ENCODE peak calls at places on chromosomes 13 and 19, in six cellular contexts. One of them, this sample, is unnamed.

GRCh38 chr19:3024870-3025515 is 4.1 kb downstream of the TLE2 start:
- DNase-seq in kidney: no peak
- DNase-seq in endodermal cell: peak
- DNase-seq in C1 segment of cervical spinal cord: no peak
- DNase-seq in mesendoderm: peak
- DNase-seq in stimulated activated CD4-positive, alpha-beta T cell treated with anti-CD3 and anti-CD28 coated beads, Interleukin-1b, Interleukin-23, amount 100 ng/mL, for 1 hour: no peak
- DNase-seq in this sample: no peak

GRCh38 chr19:9565900-9566705 is 18.2 kb downstream of the ZNF121 start:
- DNase-seq in kidney: no peak
- DNase-seq in mesendoderm: peak
- DNase-seq in stimulated activated CD4-positive, alpha-beta T cell treated with anti-CD3 and anti-CD28 coated beads, Interleukin-1b, Interleukin-23, amount 100 ng/mL, for 1 hour: no peak
- DNase-seq in endodermal cell: no peak
- DNase-seq in C1 segment of cervical spinal cord: no peak
- DNase-seq in this sample: no peak

GRCh38 chr19:35224681-35225604 is 3.6 kb downstream of the FAM187B start:
- DNase-seq in endodermal cell: peak
- DNase-seq in C1 segment of cervical spinal cord: no peak
- DNase-seq in mesendoderm: no peak
- DNase-seq in stimulated activated CD4-positive, alpha-beta T cell treated with anti-CD3 and anti-CD28 coated beads, Interleukin-1b, Interleukin-23, amount 100 ng/mL, for 1 hour: no peak
- DNase-seq in kidney: no peak
- DNase-seq in this sample: no peak

GRCh38 chr13:113835461-113836274 is 28.2 kb downstream of the GAS6 start:
- DNase-seq in C1 segment of cervical spinal cord: no peak
- DNase-seq in mesendoderm: peak
- DNase-seq in kidney: peak
- DNase-seq in endodermal cell: no peak
- DNase-seq in stimulated activated CD4-positive, alpha-beta T cell treated with anti-CD3 and anti-CD28 coated beads, Interleukin-1b, Interleukin-23, amount 100 ng/mL, for 1 hour: no peak
- DNase-seq in this sample: no peak

GRCh38 chr19:47499371-47499770 is 15.4 kb upstream of the KPTN start:
- DNase-seq in stimulated activated CD4-positive, alpha-beta T cell treated with anti-CD3 and anti-CD28 coated beads, Interleukin-1b, Interleukin-23, amount 100 ng/mL, for 1 hour: no peak
- DNase-seq in endodermal cell: no peak
- DNase-seq in C1 segment of cervical spinal cord: no peak
- DNase-seq in mesendoderm: no peak
- DNase-seq in kidney: no peak
- DNase-seq in this sample: no peak

GRCh38 chr19:47228937-47229673 is 1.9 kb downstream of the BBC3 start:
- DNase-seq in stimulated activated CD4-positive, alpha-beta T cell treated with anti-CD3 and anti-CD28 coated beads, Interleukin-1b, Interleukin-23, amount 100 ng/mL, for 1 hour: no peak
- DNase-seq in endodermal cell: peak
- DNase-seq in mesendoderm: peak
- DNase-seq in kidney: no peak
- DNase-seq in C1 segment of cervical spinal cord: no peak
- DNase-seq in this sample: no peak

GRCh38 chr19:32580901-32581703 is at the start of gene PDCD5:
- DNase-seq in stimulated activated CD4-positive, alpha-beta T cell treated with anti-CD3 and anti-CD28 coated beads, Interleukin-1b, Interleukin-23, amount 100 ng/mL, for 1 hour: peak
- DNase-seq in kidney: peak
- DNase-seq in endodermal cell: peak
- DNase-seq in C1 segment of cervical spinal cord: peak
- DNase-seq in mesendoderm: peak
- DNase-seq in this sample: peak

GRCh38 chr13:62293081-62293480 is 877.4 kb upstream of the PCDH20 start:
- DNase-seq in mesendoderm: no peak
- DNase-seq in stimulated activated CD4-positive, alpha-beta T cell treated with anti-CD3 and anti-CD28 coated beads, Interleukin-1b, Interleukin-23, amount 100 ng/mL, for 1 hour: no peak
- DNase-seq in endodermal cell: no peak
- DNase-seq in kidney: no peak
- DNase-seq in C1 segment of cervical spinal cord: no peak
- DNase-seq in this sample: no peak

GRCh38 chr13:104014803-104015645 is 948.8 kb upstream of the SLC10A2 start:
- DNase-seq in stimulated activated CD4-positive, alpha-beta T cell treated with anti-CD3 and anti-CD28 coated beads, Interleukin-1b, Interleukin-23, amount 100 ng/mL, for 1 hour: no peak
- DNase-seq in mesendoderm: no peak
- DNase-seq in kidney: no peak
- DNase-seq in C1 segment of cervical spinal cord: no peak
- DNase-seq in endodermal cell: no peak
- DNase-seq in this sample: no peak

GRCh38 chr13:109715902-109716301 is 70.5 kb downstream of the IRS2 start:
- DNase-seq in C1 segment of cervical spinal cord: no peak
- DNase-seq in endodermal cell: no peak
- DNase-seq in stimulated activated CD4-positive, alpha-beta T cell treated with anti-CD3 and anti-CD28 coated beads, Interleukin-1b, Interleukin-23, amount 100 ng/mL, for 1 hour: no peak
- DNase-seq in kidney: no peak
- DNase-seq in mesendoderm: peak
- DNase-seq in this sample: no peak

GRCh38 chr13:50589651-50590054 is 253.8 kb downstream of the DLEU7 start:
- DNase-seq in mesendoderm: no peak
- DNase-seq in endodermal cell: no peak
- DNase-seq in stimulated activated CD4-positive, alpha-beta T cell treated with anti-CD3 and anti-CD28 coated beads, Interleukin-1b, Interleukin-23, amount 100 ng/mL, for 1 hour: no peak
- DNase-seq in C1 segment of cervical spinal cord: no peak
- DNase-seq in kidney: no peak
- DNase-seq in this sample: no peak

GRCh38 chr13:41608111-41608510 is 150.8 kb downstream of the RGCC start:
- DNase-seq in endodermal cell: no peak
- DNase-seq in kidney: no peak
- DNase-seq in C1 segment of cervical spinal cord: no peak
- DNase-seq in stimulated activated CD4-positive, alpha-beta T cell treated with anti-CD3 and anti-CD28 coated beads, Interleukin-1b, Interleukin-23, amount 100 ng/mL, for 1 hour: no peak
- DNase-seq in mesendoderm: no peak
- DNase-seq in this sample: no peak

GRCh38 chr19:54172764-54173699 is at the start of gene TMC4:
- DNase-seq in mesendoderm: peak
- DNase-seq in stimulated activated CD4-positive, alpha-beta T cell treated with anti-CD3 and anti-CD28 coated beads, Interleukin-1b, Interleukin-23, amount 100 ng/mL, for 1 hour: no peak
- DNase-seq in kidney: peak
- DNase-seq in C1 segment of cervical spinal cord: no peak
- DNase-seq in endodermal cell: peak
- DNase-seq in this sample: no peak

GRCh38 chr19:10514211-10515145 is 2.8 kb downstream of the S1PR5 start:
- DNase-seq in stimulated activated CD4-positive, alpha-beta T cell treated with anti-CD3 and anti-CD28 coated beads, Interleukin-1b, Interleukin-23, amount 100 ng/mL, for 1 hour: no peak
- DNase-seq in kidney: no peak
- DNase-seq in mesendoderm: no peak
- DNase-seq in C1 segment of cervical spinal cord: peak
- DNase-seq in endodermal cell: peak
- DNase-seq in this sample: no peak

GRCh38 chr19:30742539-30742938 is 370.4 kb downstream of the ZNF536 start:
- DNase-seq in mesendoderm: no peak
- DNase-seq in C1 segment of cervical spinal cord: no peak
- DNase-seq in kidney: no peak
- DNase-seq in endodermal cell: no peak
- DNase-seq in stimulated activated CD4-positive, alpha-beta T cell treated with anti-CD3 and anti-CD28 coated beads, Interleukin-1b, Interleukin-23, amount 100 ng/mL, for 1 hour: no peak
- DNase-seq in this sample: no peak

GRCh38 chr19:52034051-52034728 is 6.0 kb upstream of the ZNF614 start:
- DNase-seq in endodermal cell: no peak
- DNase-seq in kidney: no peak
- DNase-seq in mesendoderm: peak
- DNase-seq in C1 segment of cervical spinal cord: no peak
- DNase-seq in stimulated activated CD4-positive, alpha-beta T cell treated with anti-CD3 and anti-CD28 coated beads, Interleukin-1b, Interleukin-23, amount 100 ng/mL, for 1 hour: no peak
- DNase-seq in this sample: no peak

GRCh38 chr19:48400018-48400742 is 6.7 kb downstream of the GRIN2D start:
- DNase-seq in kidney: no peak
- DNase-seq in stimulated activated CD4-positive, alpha-beta T cell treated with anti-CD3 and anti-CD28 coated beads, Interleukin-1b, Interleukin-23, amount 100 ng/mL, for 1 hour: no peak
- DNase-seq in endodermal cell: peak
- DNase-seq in C1 segment of cervical spinal cord: no peak
- DNase-seq in mesendoderm: peak
- DNase-seq in this sample: no peak

GRCh38 chr19:41595258-41595889 is 19.4 kb downstream of the CEACAM21 start:
- DNase-seq in mesendoderm: peak
- DNase-seq in stimulated activated CD4-positive, alpha-beta T cell treated with anti-CD3 and anti-CD28 coated beads, Interleukin-1b, Interleukin-23, amount 100 ng/mL, for 1 hour: peak
- DNase-seq in endodermal cell: peak
- DNase-seq in C1 segment of cervical spinal cord: peak
- DNase-seq in kidney: no peak
- DNase-seq in this sample: no peak

GRCh38 chr13:46100191-46100877 is 4.5 kb downstream of the CPB2 start:
- DNase-seq in stimulated activated CD4-positive, alpha-beta T cell treated with anti-CD3 and anti-CD28 coated beads, Interleukin-1b, Interleukin-23, amount 100 ng/mL, for 1 hour: no peak
- DNase-seq in C1 segment of cervical spinal cord: no peak
- DNase-seq in endodermal cell: no peak
- DNase-seq in mesendoderm: no peak
- DNase-seq in kidney: no peak
- DNase-seq in this sample: no peak

GRCh38 chr13:66556306-66556705 is 673.8 kb downstream of the PCDH9 start:
- DNase-seq in C1 segment of cervical spinal cord: no peak
- DNase-seq in mesendoderm: no peak
- DNase-seq in endodermal cell: no peak
- DNase-seq in stimulated activated CD4-positive, alpha-beta T cell treated with anti-CD3 and anti-CD28 coated beads, Interleukin-1b, Interleukin-23, amount 100 ng/mL, for 1 hour: no peak
- DNase-seq in kidney: no peak
- DNase-seq in this sample: no peak

GRCh38 chr13:22861958-22862466 is 318.8 kb upstream of the SGCG start:
- DNase-seq in C1 segment of cervical spinal cord: no peak
- DNase-seq in endodermal cell: no peak
- DNase-seq in stimulated activated CD4-positive, alpha-beta T cell treated with anti-CD3 and anti-CD28 coated beads, Interleukin-1b, Interleukin-23, amount 100 ng/mL, for 1 hour: no peak
- DNase-seq in kidney: no peak
- DNase-seq in mesendoderm: no peak
- DNase-seq in this sample: no peak

GRCh38 chr13:101919541-101920306 is 467.2 kb downstream of the ITGBL1 start:
- DNase-seq in endodermal cell: peak
- DNase-seq in kidney: no peak
- DNase-seq in mesendoderm: peak
- DNase-seq in stimulated activated CD4-positive, alpha-beta T cell treated with anti-CD3 and anti-CD28 coated beads, Interleukin-1b, Interleukin-23, amount 100 ng/mL, for 1 hour: no peak
- DNase-seq in C1 segment of cervical spinal cord: no peak
- DNase-seq in this sample: no peak

GRCh38 chr19:39832341-39833083 is 1.4 kb downstream of the DYRK1B start:
- DNase-seq in stimulated activated CD4-positive, alpha-beta T cell treated with anti-CD3 and anti-CD28 coated beads, Interleukin-1b, Interleukin-23, amount 100 ng/mL, for 1 hour: no peak
- DNase-seq in C1 segment of cervical spinal cord: no peak
- DNase-seq in endodermal cell: no peak
- DNase-seq in kidney: no peak
- DNase-seq in mesendoderm: no peak
- DNase-seq in this sample: no peak